ENCODE peak calls at places on chromosome 2, in five cellular contexts. M is prostate gland, P is ovary, J is heart left ventricle, Y is adrenal gland. K is an unnamed sample.

GRCh38 chr2:88737385-88737784 is 45.9 kb downstream of the RPIA start:
- DNase-seq in P (no peak), Y (no peak), M (no peak), J (no peak), K (no peak)

GRCh38 chr2:239536186-239536585 is 135.4 kb upstream of the HDAC4 start:
- DNase-seq in M (no peak), P (peak; percentile 19), J (no peak), Y (no peak), K (no peak)

GRCh38 chr2:192286093-192286701 is 91.5 kb upstream of the TMEFF2 start:
- DNase-seq in M (no peak), P (no peak), Y (no peak), J (no peak), K (no peak)

GRCh38 chr2:54589340-54590215 is 133.5 kb downstream of the SPTBN1 start:
- DNase-seq in M (no peak), Y (no peak), P (no peak), J (no peak), K (no peak)

GRCh38 chr2:167127135-167127534 is 238.9 kb downstream of the XIRP2 start:
- DNase-seq in Y (no peak), P (no peak), J (no peak), M (no peak), K (peak; percentile 13)

GRCh38 chr2:215002500-215002899 is 135.9 kb downstream of the ABCA12 start:
- DNase-seq in Y (no peak), P (no peak), J (no peak), M (no peak), K (no peak)

GRCh38 chr2:129812071-129812470 is 167.4 kb upstream of the RAB6C start:
- DNase-seq in P (no peak), J (peak; percentile 61), M (no peak), Y (peak; percentile 71), K (peak; percentile 71)

GRCh38 chr2:149556452-149556851 is 31.1 kb downstream of the MMADHC start:
- DNase-seq in M (no peak), J (no peak), Y (no peak), P (no peak), K (no peak)

GRCh38 chr2:236075802-236076201 is 92.4 kb downstream of the GBX2 start:
- DNase-seq in P (no peak), M (no peak), Y (no peak), J (no peak), K (no peak)

GRCh38 chr2:105489168-105489878 is 90.5 kb upstream of the FHL2 start:
- DNase-seq in Y (no peak), P (no peak), J (no peak), M (no peak), K (no peak)

GRCh38 chr2:24183369-24184069 is 8.7 kb downstream of the FAM228A start:
- DNase-seq in J (no peak), P (peak; percentile 72), M (no peak), Y (no peak), K (no peak)

GRCh38 chr2:506866-507265 is 170.3 kb downstream of the TMEM18 start:
- DNase-seq in J (no peak), Y (no peak), M (no peak), P (no peak), K (no peak)

GRCh38 chr2:107808023-107808422 is 18.7 kb upstream of the RGPD4 start:
- DNase-seq in M (no peak), Y (no peak), P (no peak), J (no peak), K (no peak)

GRCh38 chr2:31334311-31335026 is 80.1 kb downstream of the XDH start:
- DNase-seq in Y (no peak), J (no peak), P (no peak), M (no peak), K (no peak)

GRCh38 chr2:98445708-98446577 is 1.3 kb downstream of the INPP4A start:
- DNase-seq in J (no peak), P (no peak), Y (no peak), M (no peak), K (no peak)

GRCh38 chr2:74889159-74889558 is 55.2 kb downstream of the HK2 start:
- DNase-seq in M (no peak), J (no peak), Y (no peak), P (no peak), K (no peak)

GRCh38 chr2:236663671-236664101 is 94.1 kb downstream of the ACKR3 start:
- DNase-seq in J (peak; percentile 64), M (no peak), Y (no peak), P (no peak), K (peak; percentile 65)

GRCh38 chr2:15800489-15801329 is 139.6 kb upstream of the MYCN start:
- DNase-seq in M (no peak), Y (no peak), J (no peak), P (no peak), K (peak; percentile 7)

GRCh38 chr2:72894466-72894865 is 7.3 kb downstream of the SPR start:
- DNase-seq in J (no peak), M (no peak), Y (no peak), P (no peak), K (no peak)

GRCh38 chr2:11985817-11986566 is 239.6 kb downstream of the LPIN1 start:
- DNase-seq in P (no peak), J (no peak), M (no peak), Y (no peak), K (no peak)

GRCh38 chr2:12347049-12347448 is 369.7 kb upstream of the TRIB2 start:
- DNase-seq in P (no peak), M (peak; percentile 36), Y (no peak), J (no peak), K (no peak)

GRCh38 chr2:54386993-54387590 is 69.0 kb upstream of the SPTBN1 start:
- DNase-seq in P (peak; percentile 53), M (no peak), Y (no peak), J (peak; percentile 77), K (peak; percentile 38)

GRCh38 chr2:239186516-239186915 is 214.3 kb downstream of the HDAC4 start:
- DNase-seq in P (no peak), M (no peak), J (no peak), Y (peak; percentile 14), K (no peak)

GRCh38 chr2:239113164-239113563 is 265.3 kb downstream of the TWIST2 start:
- DNase-seq in Y (no peak), M (no peak), P (peak; percentile 83), J (no peak), K (no peak)

GRCh38 chr2:71190959-71191943 is 35.7 kb downstream of the PAIP2B start:
- DNase-seq in Y (no peak), M (no peak), J (no peak), P (no peak), K (no peak)

DNA sequence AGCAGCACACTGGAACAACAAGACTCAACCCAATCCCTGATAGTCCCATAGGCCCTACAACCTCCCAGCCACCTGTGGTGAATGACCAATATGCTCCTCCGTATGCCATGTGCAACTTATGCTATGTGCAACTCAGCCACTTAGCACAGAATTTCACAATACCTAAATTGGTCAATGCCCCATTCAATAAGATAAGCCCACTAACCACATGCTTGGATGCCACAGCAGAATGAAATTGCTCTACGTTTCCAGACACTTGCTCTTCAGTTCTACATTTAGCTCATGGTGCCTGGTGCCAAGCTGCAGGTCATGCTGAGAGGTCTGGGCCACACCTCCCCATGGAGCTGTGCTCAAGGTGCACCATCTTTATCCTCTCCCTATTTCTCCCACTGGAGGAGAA is 159.8 kb downstream of the EN1 start:
- DNase-seq in P (no peak), J (no peak), Y (no peak), M (no peak), K (no peak)
- TF ChIP-seq POLR2A in P (no peak), J (no peak), Y (no peak), M (no peak), K (no peak)

GRCh38 chr2:170084820-170085475 is 93.0 kb upstream of the MYO3B start:
- DNase-seq in Y (no peak), J (no peak), M (no peak), P (no peak), K (no peak)
- TF ChIP-seq POLR2A in Y (no peak), J (no peak), M (no peak), P (no peak), K (no peak)

DNA sequence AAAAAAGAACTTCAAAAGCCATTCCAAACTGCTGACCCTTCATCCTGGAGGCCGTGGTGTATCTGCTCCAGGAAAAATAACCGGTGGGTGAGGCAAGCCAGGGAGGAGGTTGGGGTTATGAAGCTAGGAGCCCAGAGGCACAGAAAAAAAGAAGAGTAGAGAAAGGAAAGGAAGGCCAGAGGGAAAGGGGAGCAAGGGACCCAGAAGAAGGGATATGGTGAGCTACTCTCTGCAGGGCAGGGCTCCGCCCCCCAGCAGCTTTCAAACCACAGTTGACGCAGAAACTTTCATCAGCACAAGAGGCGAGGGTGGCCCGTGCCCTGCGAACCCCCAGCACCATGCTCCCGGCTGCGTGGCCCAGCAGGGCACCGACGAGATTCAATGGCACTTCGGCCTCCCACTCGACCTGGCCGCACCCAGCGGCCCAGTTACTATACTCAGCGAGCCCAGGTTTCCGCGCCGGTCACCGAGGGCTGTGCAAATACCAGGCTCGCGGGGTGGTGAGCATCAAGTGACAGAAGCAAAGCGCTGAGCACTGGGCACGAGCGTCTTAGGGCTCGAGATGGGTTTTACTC is 665 bp downstream of the MCM6 start:
- DNase-seq in P (peak; percentile 58), J (peak; percentile 43), M (peak; percentile 42), Y (peak; percentile 58), K (peak; percentile 19)
- TF ChIP-seq POLR2A in P (no peak), J (no peak), M (no peak), Y (no peak), K (no peak)

GRCh38 chr2:218397502-218398436 is 1.9 kb upstream of the CTDSP1 start:
- DNase-seq in Y (peak; percentile 83), M (peak; percentile 60), J (peak; percentile 90), P (peak; percentile 85), K (peak; percentile 55)
- TF ChIP-seq POLR2A in Y (no peak), M (no peak), J (no peak), P (peak; percentile 2), K (no peak)

GRCh38 chr2:225602205-225602604 is 202.7 kb downstream of the NYAP2 start:
- DNase-seq in M (no peak), P (no peak), J (no peak), Y (no peak), K (no peak)
- TF ChIP-seq POLR2A in M (no peak), P (no peak), J (no peak), Y (no peak), K (no peak)

GRCh38 chr2:241734467-241735208 is at the start of gene D2HGDH:
- DNase-seq in Y (peak; percentile 95), J (peak; percentile 94), M (peak; percentile 92), P (peak; percentile 97), K (peak; percentile 90)
- TF ChIP-seq POLR2A in Y (peak; percentile 71), J (no peak), M (peak; percentile 77), P (peak; percentile 67), K (peak; percentile 68)

GRCh38 chr2:68157402-68158133 is at the start of gene PNO1:
- DNase-seq in Y (peak; percentile 98), M (peak; percentile 94), P (peak; percentile 96), J (peak; percentile 96), K (peak; percentile 93)
- TF ChIP-seq POLR2A in Y (no peak), M (no peak), P (no peak), J (no peak), K (no peak)

DNA sequence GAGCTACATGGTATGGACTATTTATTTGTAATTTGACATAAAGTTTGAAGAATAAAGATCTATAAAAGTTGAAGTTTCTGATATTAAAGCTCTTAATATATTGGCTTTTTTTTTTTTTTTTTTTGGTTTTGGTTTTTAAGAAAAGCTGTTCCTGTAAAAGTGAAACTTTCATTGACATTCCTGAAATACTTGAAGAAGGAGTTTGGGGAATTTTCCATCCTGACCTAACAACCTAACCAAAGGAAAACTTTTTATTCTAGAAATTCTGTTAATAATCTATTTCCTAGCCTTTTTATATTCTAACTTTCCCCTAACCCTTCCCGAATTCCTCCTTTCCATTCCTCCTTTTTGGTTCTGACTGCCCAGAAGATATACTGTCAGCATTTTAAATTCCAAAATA is 83.7 kb downstream of the ACSL3 start:
- DNase-seq in P (no peak), J (no peak), Y (no peak), M (no peak), K (no peak)
- TF ChIP-seq POLR2A in P (no peak), J (no peak), Y (no peak), M (no peak), K (no peak)